ENCODE peak calls at places on chromosomes 12 and 14, in six cellular contexts. H is left lung; O is stimulated activated CD4-positive, alpha-beta T cell treated with anti-CD3 and anti-CD28 coated beads, Interleukin-12 subunit alpha, Interleukin-12 subunit beta, amount 100 ng/mL, for 24 hours; E is sigmoid colon; S is activated T-cell treated with anti-CD3 and anti-CD28 coated beads for 24 hours; Y is activated CD8-positive, alpha-beta memory T cell treated with anti-CD3 and anti-CD28 coated beads, Interleukin-2, amount 50 U/mL, for 4 hours. G is an unnamed sample.

GRCh38 chr12:96883571-96883970 is 23.5 kb upstream of the NEDD1 start:
- DNase-seq in E (no peak), H (no peak), S (no peak), O (no peak), Y (no peak), G (no peak)

GRCh38 chr12:4987076-4987775 is 56.5 kb upstream of the KCNA5 start:
- DNase-seq in H (no peak), O (no peak), Y (no peak), S (no peak), E (no peak), G (no peak)

GRCh38 chr12:65278576-65279386 is at the start of gene MSRB3:
- DNase-seq in O (no peak), Y (peak), H (peak), S (no peak), E (peak), G (peak)

GRCh38 chr12:6316921-6317692 is 6.6 kb downstream of the PLEKHG6 start:
- DNase-seq in O (no peak), Y (no peak), E (no peak), S (no peak), H (no peak), G (no peak)

GRCh38 chr14:66624319-66624937 is 116.5 kb downstream of the GPHN start:
- DNase-seq in O (no peak), Y (no peak), E (peak), H (no peak), S (peak), G (peak)

GRCh38 chr14:92452471-92452870 is 61.1 kb upstream of the RIN3 start:
- DNase-seq in O (no peak), H (no peak), Y (no peak), S (no peak), E (no peak), G (no peak)

GRCh38 chr12:113609692-113610469 is 138.2 kb upstream of the LHX5 start:
- DNase-seq in Y (no peak), O (no peak), E (no peak), H (no peak), S (no peak), G (no peak)

GRCh38 chr12:22598141-22598762 is 26.7 kb upstream of the ETNK1 start:
- DNase-seq in E (no peak), Y (no peak), O (no peak), S (no peak), H (no peak), G (no peak)

GRCh38 chr12:13436696-13437391 is 240.3 kb downstream of the EMP1 start:
- DNase-seq in E (no peak), Y (no peak), S (no peak), O (no peak), H (no peak), G (no peak)

GRCh38 chr12:50375802-50376201 is 20.6 kb downstream of the FAM186A start:
- DNase-seq in O (no peak), H (no peak), Y (no peak), S (no peak), E (no peak), G (no peak)

GRCh38 chr12:131275824-131276223 is 322.1 kb downstream of the ADGRD1 start:
- DNase-seq in E (no peak), Y (no peak), H (no peak), O (no peak), S (no peak), G (no peak)

GRCh38 chr14:44995770-44996294 is 33.8 kb downstream of the TOGARAM1 start:
- DNase-seq in O (no peak), S (no peak), E (no peak), Y (no peak), H (no peak), G (no peak)

GRCh38 chr12:63909746-63910145 is 65.2 kb downstream of the SRGAP1 start:
- DNase-seq in S (no peak), H (no peak), E (no peak), Y (no peak), O (no peak), G (no peak)

GRCh38 chr12:10361622-10362021 is 28.2 kb downstream of the KLRK1 start:
- DNase-seq in O (no peak), Y (no peak), H (no peak), S (no peak), E (no peak), G (no peak)

GRCh38 chr12:34198924-34199323 is 176.6 kb downstream of the ALG10 start:
- DNase-seq in E (no peak), Y (no peak), S (no peak), O (no peak), H (no peak), G (no peak)

GRCh38 chr12:5371636-5372035 is 60.3 kb upstream of the NTF3 start:
- DNase-seq in Y (no peak), S (no peak), O (no peak), E (no peak), H (no peak), G (no peak)

GRCh38 chr14:33647385-33647786 is 303.5 kb downstream of the EGLN3 start:
- DNase-seq in Y (no peak), S (no peak), E (no peak), O (no peak), H (no peak), G (no peak)

GRCh38 chr14:23494223-23494622 is 24.7 kb downstream of the NGDN start:
- DNase-seq in E (no peak), S (no peak), H (no peak), O (no peak), Y (no peak), G (no peak)

GRCh38 chr12:117063162-117063911 is 35.9 kb downstream of the TESC start:
- DNase-seq in S (peak), H (peak), E (no peak), O (no peak), Y (no peak), G (peak)

GRCh38 chr12:6696690-6697583 is 3.7 kb downstream of the PIANP start:
- DNase-seq in H (no peak), Y (no peak), S (no peak), E (no peak), O (no peak), G (no peak)

GRCh38 chr12:128449146-128449894 is 182.3 kb downstream of the TMEM132C start:
- DNase-seq in H (no peak), S (no peak), O (no peak), Y (no peak), E (no peak), G (no peak)

GRCh38 chr14:67313153-67313552 is 46.5 kb downstream of the ATP6V1D start:
- DNase-seq in H (no peak), S (no peak), O (no peak), Y (no peak), E (no peak), G (no peak)

GRCh38 chr14:36509056-36509917 is 10.7 kb downstream of the NKX2-1 start:
- DNase-seq in Y (no peak), O (no peak), E (no peak), H (no peak), S (no peak), G (no peak)

GRCh38 chr12:46676797-46677520 is 148.8 kb downstream of the SLC38A4 start:
- DNase-seq in Y (no peak), E (no peak), H (no peak), S (no peak), O (no peak), G (no peak)

GRCh38 chr14:102584871-102585869 is 7.3 kb upstream of the RCOR1 start:
- DNase-seq in S (no peak), H (peak), E (no peak), Y (no peak), O (no peak), G (no peak)

GRCh38 chr12:118436002-118436724 is 59.8 kb downstream of the SUDS3 start:
- DNase-seq in H (no peak), S (no peak), Y (no peak), E (no peak), O (no peak), G (no peak)